ENCODE peak calls at places on chromosomes 12 and 14, in ten cellular contexts. E is adrenal gland; C is CD8-positive, alpha-beta T cell; F is tibial nerve; J is lower leg skin; R is fibroblast of pulmonary artery; D is bronchial epithelial cell; K is fibroblast of the aortic adventitia; N is HL-60; M is GM23338. Y is an unnamed sample.

GRCh38 chr14:59090572-59090971 is 97.9 kb upstream of the DAAM1 start:
- DNase-seq in E (no peak), C (no peak), F (no peak), J (no peak), R (no peak), D (no peak), K (no peak), N (no peak), M (no peak), Y (peak; percentile 12)

GRCh38 chr14:100165825-100166520 is 6.5 kb upstream of the DEGS2 start:
- DNase-seq in E (no peak), C (no peak), F (no peak), J (no peak), R (no peak), D (no peak), K (no peak), N (no peak), M (no peak), Y (no peak)

GRCh38 chr14:94400454-94400853 is 12.1 kb upstream of the SERPINA1 start:
- DNase-seq in E (no peak), C (no peak), F (no peak), J (no peak), R (no peak), D (no peak), K (no peak), N (no peak), M (no peak), Y (no peak)

GRCh38 chr14:30375280-30375892 is 183.6 kb upstream of the G2E3 start:
- DNase-seq in E (peak; percentile 50), C (peak; percentile 57), F (peak; percentile 42), J (peak; percentile 43), R (peak; percentile 64), D (peak; percentile 53), K (peak; percentile 37), N (peak; percentile 15), M (peak; percentile 81), Y (peak; percentile 25)

GRCh38 chr14:105913861-105914260 is 387.5 kb downstream of the TMEM121 start:
- DNase-seq in E (no peak), C (no peak), F (no peak), J (no peak), R (no peak), D (no peak), K (no peak), N (no peak), M (no peak), Y (no peak)

GRCh38 chr12:89927226-89927698 is 218.6 kb upstream of the ATP2B1 start:
- DNase-seq in E (no peak), C (no peak), F (no peak), J (no peak), R (no peak), D (no peak), K (no peak), N (peak; percentile 29), M (no peak), Y (no peak)

GRCh38 chr12:46266382-46266791 is 2.5 kb downstream of the SLC38A1 start:
- DNase-seq in E (no peak), C (no peak), F (no peak), J (peak; percentile 40), R (peak; percentile 69), D (peak; percentile 62), K (peak; percentile 72), N (no peak), M (peak; percentile 58), Y (peak; percentile 76)

GRCh38 chr12:71694099-71694820 is 8.4 kb downstream of the TMEM19 start:
- DNase-seq in E (no peak), C (no peak), F (no peak), J (no peak), R (no peak), D (peak; percentile 84), K (no peak), N (no peak), M (no peak), Y (no peak)

GRCh38 chr12:103800252-103800771 is 40.7 kb downstream of the NT5DC3 start:
- DNase-seq in E (peak; percentile 86), C (no peak), F (peak; percentile 50), J (no peak), R (peak; percentile 80), D (no peak), K (peak; percentile 87), N (no peak), M (no peak), Y (peak; percentile 86)

GRCh38 chr14:54762296-54762695 is 140.3 kb downstream of the GCH1 start:
- DNase-seq in E (no peak), C (no peak), F (no peak), J (no peak), R (peak; percentile 55), D (no peak), K (peak; percentile 64), N (no peak), M (no peak), Y (peak; percentile 25)

GRCh38 chr14:72559669-72560068 is 334.2 kb downstream of the DPF3 start:
- DNase-seq in E (no peak), C (no peak), F (no peak), J (no peak), R (no peak), D (no peak), K (no peak), N (no peak), M (no peak), Y (no peak)

DNA sequence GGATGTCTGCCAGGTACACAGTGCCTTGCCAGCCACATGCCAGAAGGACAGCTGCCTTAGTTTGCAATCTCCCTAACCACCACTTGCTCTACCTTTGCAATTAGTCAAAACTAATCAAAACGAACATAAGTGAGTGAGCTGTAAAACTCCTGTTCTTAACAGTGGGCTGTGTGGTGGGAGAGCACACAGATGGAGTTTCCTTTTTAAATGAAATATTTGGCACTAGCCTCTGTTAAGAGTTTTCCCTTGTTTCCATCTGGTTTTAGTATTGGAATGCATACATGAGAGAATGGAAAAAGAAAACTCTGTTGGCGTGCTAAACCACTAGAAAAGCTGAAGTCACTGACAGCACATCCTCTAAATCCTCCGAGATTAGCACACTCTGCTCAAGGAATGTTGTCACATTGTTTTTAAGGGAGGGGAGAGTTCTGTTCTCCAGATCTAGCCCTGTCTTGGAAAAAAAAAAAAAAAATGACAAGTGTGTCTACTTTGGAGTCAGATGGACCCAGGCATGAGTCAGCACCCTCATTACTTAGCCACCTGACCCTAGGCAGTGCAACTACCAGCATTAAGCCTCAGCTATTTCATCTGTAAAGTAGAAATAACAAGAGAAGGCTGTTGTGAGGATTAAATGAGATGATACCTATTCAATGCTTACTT is 83.9 kb downstream of the STXBP6 start:
- DNase-seq in E (no peak), C (no peak), F (no peak), J (peak; percentile 49), R (peak; percentile 79), D (peak; percentile 5), K (peak; percentile 93), N (no peak), M (no peak), Y (peak; percentile 86)
- TF ChIP-seq CTCF in E (no peak), C (no peak), F (no peak), J (no peak), R (no peak), D (no peak), K (no peak), N (no peak), M (no peak), Y (no peak)

GRCh38 chr12:42695490-42695995 is 106.0 kb upstream of the PRICKLE1 start:
- DNase-seq in E (no peak), C (no peak), F (no peak), J (no peak), R (no peak), D (no peak), K (no peak), N (no peak), M (no peak), Y (no peak)

GRCh38 chr12:42689699-42690098 is 100.2 kb upstream of the PRICKLE1 start:
- DNase-seq in E (no peak), C (no peak), F (no peak), J (no peak), R (no peak), D (no peak), K (no peak), N (no peak), M (no peak), Y (no peak)

GRCh38 chr12:42690264-42690663 is 100.7 kb upstream of the PRICKLE1 start:
- DNase-seq in E (no peak), C (no peak), F (no peak), J (no peak), R (no peak), D (no peak), K (no peak), N (no peak), M (no peak), Y (no peak)

GRCh38 chr12:42692749-42693148 is 103.2 kb upstream of the PRICKLE1 start:
- DNase-seq in E (no peak), C (no peak), F (no peak), J (no peak), R (no peak), D (no peak), K (no peak), N (no peak), M (peak; percentile 6), Y (no peak)

GRCh38 chr12:42691991-42692557 is 102.5 kb upstream of the PRICKLE1 start:
- DNase-seq in E (no peak), C (no peak), F (no peak), J (no peak), R (no peak), D (no peak), K (peak; percentile 30), N (no peak), M (peak; percentile 2), Y (no peak)
- H3K4me3 ChIP-seq in E (no peak overlapping the region), C (no peak overlapping the region), F (peak overlapping the region; percentile 17), J (no peak overlapping the region), R (no peak overlapping the region), D (no peak overlapping the region), K (peak overlapping the region; percentile 23), N (no peak overlapping the region), M (no peak overlapping the region), Y (no peak overlapping the region)

DNA sequence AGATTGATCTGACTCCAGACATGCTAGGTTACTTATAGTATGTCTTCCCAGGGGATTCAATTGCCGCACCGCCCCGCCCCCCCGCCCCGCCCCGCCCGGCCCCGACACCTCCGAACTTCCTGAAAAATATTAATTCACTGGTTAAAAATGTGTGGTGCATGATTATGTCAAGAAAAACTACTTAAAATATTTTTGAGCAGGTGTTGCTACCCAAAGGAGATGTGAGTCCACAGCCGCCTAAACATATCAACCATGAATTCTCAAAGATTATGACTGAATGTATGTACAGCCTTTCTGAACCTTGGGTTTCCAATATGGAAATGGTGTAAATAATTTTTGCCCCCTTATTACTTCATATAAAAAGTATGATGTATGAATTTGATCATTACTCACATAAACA is 2.7 kb upstream of the RIMKLB start:
- DNase-seq in E (no peak), C (no peak), F (no peak), J (no peak), R (no peak), D (no peak), K (no peak), N (no peak), M (no peak), Y (no peak)
- TF ChIP-seq CTCF in E (no peak), C (no peak), F (no peak), J (no peak), R (no peak), D (no peak), K (no peak), N (no peak), M (no peak), Y (no peak)

GRCh38 chr12:26728205-26729050 is 104.6 kb downstream of the ITPR2 start:
- DNase-seq in E (no peak), C (no peak), F (no peak), J (no peak), R (no peak), D (no peak), K (no peak), N (no peak), M (no peak), Y (no peak)
- H3K4me3 ChIP-seq in E (no peak overlapping the region), C (no peak overlapping the region), F (no peak overlapping the region), J (no peak overlapping the region), R (no peak overlapping the region), D (no peak overlapping the region), K (no peak overlapping the region), N (no peak overlapping the region), M (no peak overlapping the region), Y (no peak overlapping the region)